ENCODE peak calls at places on chromosomes 16 and 17, in six cellular contexts. One of them, this sample, is unnamed.

GRCh38 chr17:72661945-72662826 is 430.3 kb downstream of the SLC39A11 start:
- DNase-seq in A549: no peak
- DNase-seq in K562: no peak
- DNase-seq in IMR-90: no peak
- DNase-seq in HepG2: peak
- DNase-seq in GM12878: no peak
- DNase-seq in this sample: no peak

GRCh38 chr17:32104158-32104557 is 38.1 kb upstream of the RHOT1 start:
- DNase-seq in A549: no peak
- DNase-seq in HepG2: no peak
- DNase-seq in IMR-90: no peak
- DNase-seq in GM12878: no peak
- DNase-seq in K562: no peak
- DNase-seq in this sample: no peak

GRCh38 chr17:54172654-54173316 is 350.1 kb downstream of the KIF2B start:
- DNase-seq in GM12878: no peak
- DNase-seq in K562: no peak
- DNase-seq in A549: peak
- DNase-seq in HepG2: peak
- DNase-seq in IMR-90: no peak
- DNase-seq in this sample: no peak

GRCh38 chr17:17975441-17975840 is 2.8 kb downstream of the DRC3 start:
- DNase-seq in IMR-90: no peak
- DNase-seq in GM12878: no peak
- DNase-seq in A549: no peak
- DNase-seq in K562: no peak
- DNase-seq in HepG2: no peak
- DNase-seq in this sample: no peak

GRCh38 chr16:85664580-85665372 is 24.0 kb downstream of the GINS2 start:
- DNase-seq in IMR-90: no peak
- DNase-seq in HepG2: no peak
- DNase-seq in GM12878: no peak
- DNase-seq in A549: no peak
- DNase-seq in K562: no peak
- DNase-seq in this sample: no peak

GRCh38 chr17:9272506-9272905 is 251.2 kb downstream of the NTN1 start:
- DNase-seq in GM12878: no peak
- DNase-seq in K562: no peak
- DNase-seq in IMR-90: no peak
- DNase-seq in A549: no peak
- DNase-seq in HepG2: no peak
- DNase-seq in this sample: no peak

GRCh38 chr17:51044964-51045363 is 75.7 kb downstream of the SPAG9 start:
- DNase-seq in GM12878: no peak
- DNase-seq in K562: no peak
- DNase-seq in IMR-90: no peak
- DNase-seq in HepG2: no peak
- DNase-seq in A549: no peak
- DNase-seq in this sample: no peak

GRCh38 chr16:16864536-16864935 is 485.6 kb downstream of the NPIPA7 start:
- DNase-seq in K562: no peak
- DNase-seq in IMR-90: no peak
- DNase-seq in HepG2: no peak
- DNase-seq in GM12878: no peak
- DNase-seq in A549: no peak
- DNase-seq in this sample: no peak

GRCh38 chr17:41008811-41009210 is at the start of gene KRTAP3-1:
- DNase-seq in GM12878: no peak
- DNase-seq in HepG2: peak
- DNase-seq in K562: no peak
- DNase-seq in IMR-90: no peak
- DNase-seq in A549: no peak
- DNase-seq in this sample: no peak

GRCh38 chr17:40980594-40980993 is 3.5 kb downstream of the KRT40 start:
- DNase-seq in K562: no peak
- DNase-seq in IMR-90: peak
- DNase-seq in HepG2: no peak
- DNase-seq in A549: no peak
- DNase-seq in GM12878: no peak
- DNase-seq in this sample: no peak

GRCh38 chr17:36773039-36773438 is 164.2 kb upstream of the LHX1 start:
- DNase-seq in K562: no peak
- DNase-seq in IMR-90: no peak
- DNase-seq in HepG2: no peak
- DNase-seq in GM12878: no peak
- DNase-seq in A549: no peak
- DNase-seq in this sample: no peak

GRCh38 chr16:84832488-84833141 is 12.8 kb downstream of the CRISPLD2 start:
- DNase-seq in K562: no peak
- DNase-seq in HepG2: no peak
- DNase-seq in IMR-90: peak
- DNase-seq in A549: no peak
- DNase-seq in GM12878: no peak
- DNase-seq in this sample: no peak

GRCh38 chr17:32487460-32488176 is 825 bp downstream of the CDK5R1 start:
- DNase-seq in GM12878: no peak
- DNase-seq in K562: no peak
- DNase-seq in A549: no peak
- DNase-seq in IMR-90: no peak
- DNase-seq in HepG2: no peak
- DNase-seq in this sample: peak

GRCh38 chr17:57954421-57955182 is 610 bp downstream of the CUEDC1 start:
- DNase-seq in A549: peak
- DNase-seq in IMR-90: peak
- DNase-seq in GM12878: no peak
- DNase-seq in K562: peak
- DNase-seq in HepG2: no peak
- DNase-seq in this sample: peak

GRCh38 chr17:57957120-57957850 is 2.1 kb upstream of the CUEDC1 start:
- DNase-seq in GM12878: no peak
- DNase-seq in A549: no peak
- DNase-seq in HepG2: no peak
- DNase-seq in IMR-90: no peak
- DNase-seq in K562: no peak
- DNase-seq in this sample: no peak

GRCh38 chr17:57955183-57955952 is at the start of gene CUEDC1:
- DNase-seq in IMR-90: peak
- DNase-seq in K562: peak
- DNase-seq in A549: peak
- DNase-seq in GM12878: no peak
- DNase-seq in HepG2: no peak
- DNase-seq in this sample: peak

GRCh38 chr17:57957886-57958285 is 2.7 kb upstream of the CUEDC1 start:
- DNase-seq in GM12878: no peak
- DNase-seq in HepG2: no peak
- DNase-seq in K562: no peak
- DNase-seq in IMR-90: no peak
- DNase-seq in A549: no peak
- DNase-seq in this sample: no peak

DNA sequence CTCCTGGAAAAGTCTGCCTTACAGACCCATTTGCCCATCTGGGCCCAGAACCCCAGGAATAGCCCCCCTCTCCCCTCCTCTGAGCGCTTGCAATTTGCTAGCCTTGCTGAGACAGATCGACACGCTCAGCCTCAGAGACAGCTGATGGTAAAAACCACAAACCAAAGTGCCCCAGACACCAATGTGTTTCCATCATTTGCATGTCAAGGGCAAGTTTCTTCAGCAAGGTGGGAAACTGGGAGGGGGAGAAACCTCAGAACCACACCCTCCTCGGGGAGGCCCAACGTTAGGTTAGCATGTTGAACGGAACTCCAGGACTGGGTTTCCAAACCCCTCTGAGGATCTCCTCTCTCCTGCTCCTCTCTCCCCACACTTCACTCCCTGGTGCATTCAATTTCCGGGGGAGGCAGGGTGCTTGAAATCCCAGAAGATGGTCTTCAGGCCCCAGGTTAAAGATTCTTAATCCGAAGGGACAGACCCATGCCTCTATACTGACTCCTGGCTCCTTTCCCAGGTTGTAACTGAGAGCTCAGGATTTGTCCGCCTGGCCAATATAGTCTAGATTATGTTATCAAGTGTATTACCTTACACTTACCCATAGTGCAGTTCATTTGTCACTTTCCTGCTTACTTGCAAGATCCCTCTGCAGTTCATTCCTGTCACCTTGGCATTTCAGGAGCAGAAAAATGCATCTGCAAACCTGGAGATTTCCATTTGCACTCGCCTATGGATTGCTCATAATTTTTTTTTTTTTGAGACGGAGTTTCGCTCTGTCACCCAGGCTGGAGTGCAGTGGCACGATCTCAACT is 1.3 kb upstream of the CUEDC1 start:
- DNase-seq in HepG2: no peak
- DNase-seq in IMR-90: no peak
- DNase-seq in A549: no peak
- DNase-seq in GM12878: peak
- DNase-seq in K562: no peak
- DNase-seq in this sample: no peak
- TF ChIP-seq BHLHE40 in HepG2: no peak
- TF ChIP-seq BHLHE40 in IMR-90: no peak
- TF ChIP-seq BHLHE40 in A549: no peak
- TF ChIP-seq BHLHE40 in GM12878: peak
- TF ChIP-seq BHLHE40 in K562: no peak
- TF ChIP-seq BHLHE40 in this sample: no peak

GRCh38 chr16:79283578-79283977 is 317.0 kb downstream of the MAF start:
- DNase-seq in GM12878: no peak
- DNase-seq in K562: no peak
- DNase-seq in A549: no peak
- DNase-seq in HepG2: no peak
- DNase-seq in IMR-90: no peak
- DNase-seq in this sample: no peak
- TF ChIP-seq BHLHE40 in GM12878: no peak
- TF ChIP-seq BHLHE40 in K562: no peak
- TF ChIP-seq BHLHE40 in A549: no peak
- TF ChIP-seq BHLHE40 in HepG2: no peak
- TF ChIP-seq BHLHE40 in IMR-90: no peak
- TF ChIP-seq BHLHE40 in this sample: no peak

GRCh38 chr17:44935116-44935515 is 12.5 kb downstream of the KIF18B start:
- DNase-seq in K562: no peak
- DNase-seq in IMR-90: no peak
- DNase-seq in GM12878: no peak
- DNase-seq in HepG2: no peak
- DNase-seq in A549: no peak
- DNase-seq in this sample: no peak

GRCh38 chr17:44941712-44942331 is 5.8 kb downstream of the KIF18B start:
- DNase-seq in A549: peak
- DNase-seq in K562: no peak
- DNase-seq in HepG2: no peak
- DNase-seq in GM12878: no peak
- DNase-seq in IMR-90: no peak
- DNase-seq in this sample: no peak

GRCh38 chr17:44942456-44942855 is 5.1 kb downstream of the KIF18B start:
- DNase-seq in HepG2: no peak
- DNase-seq in GM12878: no peak
- DNase-seq in K562: no peak
- DNase-seq in A549: no peak
- DNase-seq in IMR-90: no peak
- DNase-seq in this sample: no peak

GRCh38 chr17:44940768-44941167 is 6.8 kb downstream of the KIF18B start:
- DNase-seq in HepG2: no peak
- DNase-seq in IMR-90: no peak
- DNase-seq in K562: no peak
- DNase-seq in GM12878: no peak
- DNase-seq in A549: no peak
- DNase-seq in this sample: no peak

GRCh38 chr17:44940321-44940720 is 7.3 kb downstream of the KIF18B start:
- DNase-seq in IMR-90: no peak
- DNase-seq in A549: peak
- DNase-seq in HepG2: peak
- DNase-seq in K562: no peak
- DNase-seq in GM12878: no peak
- DNase-seq in this sample: no peak
- TF ChIP-seq BHLHE40 in IMR-90: no peak
- TF ChIP-seq BHLHE40 in A549: no peak
- TF ChIP-seq BHLHE40 in HepG2: no peak
- TF ChIP-seq BHLHE40 in K562: no peak
- TF ChIP-seq BHLHE40 in GM12878: no peak
- TF ChIP-seq BHLHE40 in this sample: no peak

DNA sequence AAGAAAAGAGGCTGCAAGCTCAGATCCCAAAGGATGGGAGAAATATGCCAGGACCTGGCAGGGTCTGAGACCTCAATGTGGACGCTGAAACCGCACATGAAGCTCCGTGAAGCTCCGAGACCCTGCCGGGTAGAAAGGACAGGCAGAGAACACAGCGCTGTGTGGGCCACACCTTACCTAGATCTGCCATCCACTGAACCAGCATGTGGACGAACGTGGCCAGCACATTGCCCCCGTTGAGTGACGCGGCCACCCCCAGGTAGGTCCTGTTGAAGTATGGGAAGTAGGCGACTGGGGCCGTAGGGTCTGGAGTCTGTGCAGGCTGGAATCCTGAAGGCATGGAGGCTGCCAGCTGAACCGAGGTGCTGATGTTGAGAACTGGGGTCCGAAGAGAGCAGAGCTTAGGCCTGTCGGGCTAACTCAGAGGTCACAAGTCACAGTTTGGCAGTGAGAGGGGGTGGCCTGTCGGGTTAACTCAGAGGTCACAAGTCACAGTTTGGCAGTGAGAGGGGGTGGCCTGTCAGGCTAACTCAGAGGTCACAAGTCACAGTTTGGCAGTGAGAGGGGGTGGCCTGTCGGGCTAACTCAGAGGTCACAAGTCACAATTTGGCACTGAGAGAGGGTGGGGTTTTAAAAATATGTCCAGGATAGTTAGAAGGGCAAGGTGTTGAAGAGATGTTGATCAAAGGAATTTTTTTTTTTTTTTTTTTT is 6.1 kb upstream of the TRPV1 start:
- DNase-seq in HepG2: no peak
- DNase-seq in A549: no peak
- DNase-seq in IMR-90: no peak
- DNase-seq in GM12878: no peak
- DNase-seq in K562: no peak
- DNase-seq in this sample: no peak
- TF ChIP-seq BHLHE40 in HepG2: no peak
- TF ChIP-seq BHLHE40 in A549: no peak
- TF ChIP-seq BHLHE40 in IMR-90: no peak
- TF ChIP-seq BHLHE40 in GM12878: no peak
- TF ChIP-seq BHLHE40 in K562: no peak
- TF ChIP-seq BHLHE40 in this sample: no peak

DNA sequence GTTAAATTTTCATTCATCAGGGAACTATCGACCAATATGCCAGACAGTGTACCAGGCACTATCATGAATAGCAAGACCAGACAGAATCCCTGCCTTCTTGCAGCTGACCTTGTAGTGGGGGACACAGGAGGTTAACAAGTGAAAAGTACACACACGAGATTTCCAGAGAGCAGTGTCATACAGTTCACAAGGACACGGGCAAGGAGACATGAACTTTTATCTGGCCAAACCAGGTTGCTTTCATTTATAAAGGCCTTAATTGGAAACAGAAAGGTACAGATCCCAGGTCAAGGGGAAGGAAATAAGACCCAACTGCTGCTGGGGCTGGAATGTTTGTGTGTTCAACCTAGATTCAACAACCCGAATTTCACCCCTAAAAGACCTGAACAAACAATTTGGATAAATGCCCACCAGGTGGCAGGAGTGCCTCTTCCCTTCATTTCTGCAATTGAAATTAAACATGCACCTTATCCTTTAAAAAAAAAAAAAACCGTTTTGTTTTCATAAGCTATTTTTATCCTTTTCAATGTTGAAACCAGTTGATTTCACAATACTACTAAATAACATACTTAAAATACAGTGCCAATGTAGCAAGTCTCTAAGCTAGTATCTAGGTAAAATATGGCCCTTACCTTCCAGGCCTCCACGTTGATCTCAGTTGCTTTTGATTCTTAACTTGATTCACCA is 65.9 kb downstream of the EMP2 start:
- DNase-seq in IMR-90: peak
- DNase-seq in HepG2: peak
- DNase-seq in GM12878: no peak
- DNase-seq in A549: peak
- DNase-seq in K562: peak
- DNase-seq in this sample: peak
- TF ChIP-seq BHLHE40 in IMR-90: no peak
- TF ChIP-seq BHLHE40 in HepG2: no peak
- TF ChIP-seq BHLHE40 in GM12878: no peak
- TF ChIP-seq BHLHE40 in A549: no peak
- TF ChIP-seq BHLHE40 in K562: no peak
- TF ChIP-seq BHLHE40 in this sample: no peak

This sample was measured in HEK293T.